ENCODE peak calls at places on chromosomes 11 and 22, in four cellular contexts. J, H, N and L are unnamed samples.

GRCh38 chr11:35107866-35108265 is 31.1 kb upstream of the CD44 start:
- DNase-seq in J (no peak), N (no peak), H (no peak), L (no peak)

GRCh38 chr22:36155702-36156101 is 4.9 kb downstream of the APOL3 start:
- DNase-seq in H (no peak), N (no peak), J (peak; percentile 69), L (no peak)

GRCh38 chr11:8257003-8257664 is 6.5 kb downstream of the LMO1 start:
- DNase-seq in N (no peak), H (no peak), J (peak; percentile 3), L (no peak)

GRCh38 chr22:40397436-40397835 is 27.0 kb downstream of the SGSM3 start:
- DNase-seq in H (no peak), J (no peak), N (no peak), L (no peak)

GRCh38 chr11:94171693-94172440 is 43.2 kb downstream of the PANX1 start:
- DNase-seq in N (no peak), J (peak; percentile 63), H (no peak), L (no peak)

GRCh38 chr22:39264344-39265116 is 19.7 kb upstream of the PDGFB start:
- DNase-seq in J (peak; percentile 69), N (no peak), H (no peak), L (no peak)

GRCh38 chr11:129375731-129376657 is at the start of gene BARX2:
- DNase-seq in N (no peak), H (peak; percentile 16), J (peak; percentile 81), L (peak; percentile 28)

GRCh38 chr11:35103366-35104194 is 35.4 kb upstream of the CD44 start:
- DNase-seq in H (no peak), N (no peak), J (no peak), L (peak; percentile 75)

GRCh38 chr22:28333106-28333505 is 346.5 kb downstream of the TTC28 start:
- DNase-seq in N (no peak), H (no peak), J (no peak), L (no peak)

GRCh38 chr11:7677071-7677470 is 3.8 kb upstream of the CYB5R2 start:
- DNase-seq in H (no peak), N (no peak), J (no peak), L (peak; percentile 34)

DNA sequence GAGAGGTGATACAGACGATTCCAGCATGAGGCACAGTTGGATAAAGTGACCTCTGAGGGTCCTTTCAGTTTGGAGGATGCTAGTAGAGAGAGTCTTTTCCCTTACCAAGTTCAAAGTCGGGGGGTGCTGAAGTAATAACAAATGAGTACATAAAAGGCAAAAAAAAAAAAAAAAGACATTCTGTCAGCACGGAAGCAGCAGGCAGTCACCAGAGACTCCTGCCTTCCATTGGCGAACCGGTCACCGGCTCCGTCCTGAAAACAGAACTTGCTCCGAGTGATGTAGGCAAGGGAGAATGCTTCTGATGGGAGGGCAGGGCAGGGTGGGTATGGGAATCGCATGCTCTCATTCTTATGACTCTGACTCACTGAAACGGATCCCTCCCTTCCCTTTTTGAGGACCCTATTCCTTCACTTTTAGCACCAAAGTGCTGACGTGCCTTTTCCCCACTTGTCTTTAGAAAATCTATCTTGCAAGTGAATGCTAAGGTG is 65.9 kb downstream of the PRR5L start:
- DNase-seq in J (no peak), N (peak; percentile 92), H (peak; percentile 92), L (peak; percentile 93)
- H3K4me3 ChIP-seq in J (no peak overlapping the region), N (peak overlapping the region; percentile 40), H (no peak overlapping the region), L (no peak overlapping the region)

DNA sequence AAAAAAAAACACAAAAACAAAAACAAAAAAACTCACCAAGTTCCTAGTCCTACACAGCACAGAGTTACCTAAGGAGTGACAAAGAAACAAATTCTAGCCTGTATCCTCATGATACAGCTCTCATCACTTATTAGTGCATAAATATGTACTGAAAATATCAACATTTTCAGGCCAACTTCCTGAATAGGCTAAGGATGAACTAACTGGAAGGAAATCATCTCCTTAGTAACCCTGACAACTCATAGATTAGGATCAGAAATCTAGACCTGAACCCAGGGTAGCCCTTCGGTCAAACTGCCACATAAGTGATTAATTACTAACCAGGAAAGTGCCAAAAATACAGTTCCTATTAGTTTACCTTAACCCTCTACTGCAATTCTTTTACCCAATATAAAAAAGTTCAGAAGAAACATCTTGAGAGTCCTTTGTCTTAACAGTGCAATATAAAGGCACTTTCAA is 40.0 kb downstream of the AMBRA1 start:
- DNase-seq in N (no peak), H (no peak), J (no peak), L (no peak)
- H3K4me3 ChIP-seq in N (no peak overlapping the region), H (no peak overlapping the region), J (no peak overlapping the region), L (peak overlapping the region; percentile 13)

DNA sequence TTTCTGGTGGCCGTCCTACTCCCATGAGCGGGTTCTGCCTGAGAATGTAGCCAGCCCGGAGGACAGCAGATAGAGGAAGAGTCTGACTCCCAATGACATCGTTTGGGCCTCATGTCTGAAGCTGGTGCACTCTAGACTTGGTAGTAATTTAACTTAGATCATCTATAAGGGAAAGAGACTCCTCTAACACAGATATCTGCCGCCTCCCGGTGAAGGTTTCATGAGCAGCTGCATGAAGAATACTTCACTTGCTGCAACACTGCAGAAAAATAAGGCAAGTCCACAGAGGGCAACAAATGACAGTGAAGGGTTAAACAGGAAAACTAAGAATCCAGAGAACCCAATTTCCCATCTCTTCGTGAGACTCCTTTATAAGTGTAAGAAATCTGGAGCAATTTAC is 5.9 kb upstream of the ARL2 start:
- DNase-seq in H (no peak), J (no peak), N (no peak), L (no peak)
- H3K4me3 ChIP-seq in H (no peak overlapping the region), J (no peak overlapping the region), N (no peak overlapping the region), L (no peak overlapping the region)

GRCh38 chr11:65720237-65720934 is at the start of gene RNASEH2C:
- DNase-seq in J (peak; percentile 92), N (no peak), H (peak; percentile 47), L (peak; percentile 46)
- H3K4me3 ChIP-seq in J (peak within 1 kb of the TSS; percentile 62), N (peak within 1 kb of the TSS; percentile 89), H (peak within 1 kb of the TSS; percentile 90), L (peak within 1 kb of the TSS; percentile 78)